ENCODE peak calls at places on chromosomes 2 and 18, in eight cellular contexts. B, O, D, S, Q, R, V and Z are unnamed samples.

GRCh38 chr2:151916632-151917031 is 88.4 kb upstream of the ARL5A start:
- DNase-seq in B (no peak), O (no peak), D (no peak), S (no peak), Q (no peak), R (no peak), V (no peak), Z (no peak)

GRCh38 chr2:218513676-218514075 is 54.5 kb downstream of the USP37 start:
- DNase-seq in B (no peak), O (no peak), D (no peak), S (no peak), Q (no peak), R (no peak), V (no peak), Z (no peak)

GRCh38 chr2:75055307-75055819 is 96.9 kb downstream of the POLE4 start:
- DNase-seq in B (no peak), O (peak; percentile 13), D (no peak), S (no peak), Q (no peak), R (no peak), V (no peak), Z (no peak)

GRCh38 chr2:43469094-43469493 is 126.7 kb downstream of the THADA start:
- DNase-seq in B (no peak), O (no peak), D (peak; percentile 39), S (no peak), Q (no peak), R (no peak), V (no peak), Z (no peak)

GRCh38 chr18:70296289-70296688 is 7.4 kb downstream of the SOCS6 start:
- DNase-seq in B (no peak), O (no peak), D (no peak), S (peak; percentile 47), Q (no peak), R (peak; percentile 41), V (no peak), Z (no peak)

GRCh38 chr2:8481463-8482009 is 200.3 kb upstream of the ID2 start:
- DNase-seq in B (no peak), O (no peak), D (peak; percentile 16), S (no peak), Q (no peak), R (no peak), V (no peak), Z (no peak)

GRCh38 chr2:46329803-46330775 is 32.9 kb downstream of the EPAS1 start:
- DNase-seq in B (no peak), O (no peak), D (peak; percentile 81), S (no peak), Q (no peak), R (no peak), V (peak; percentile 94), Z (peak; percentile 89)

GRCh38 chr2:110804915-110805314 is 72.5 kb downstream of the ACOXL start:
- DNase-seq in B (no peak), O (no peak), D (no peak), S (no peak), Q (no peak), R (no peak), V (no peak), Z (no peak)

GRCh38 chr2:215590353-215590752 is 154.5 kb upstream of the FN1 start:
- DNase-seq in B (no peak), O (no peak), D (peak; percentile 30), S (no peak), Q (no peak), R (no peak), V (no peak), Z (no peak)

GRCh38 chr2:28206786-28207185 is 185.9 kb upstream of the FOSL2 start:
- DNase-seq in B (no peak), O (no peak), D (no peak), S (no peak), Q (no peak), R (no peak), V (no peak), Z (peak; percentile 26)

GRCh38 chr18:45688113-45688512 is 35.9 kb upstream of the SLC14A1 start:
- DNase-seq in B (no peak), O (no peak), D (no peak), S (no peak), Q (no peak), R (no peak), V (peak; percentile 43), Z (no peak)

GRCh38 chr2:99217929-99218501 is 37.0 kb downstream of the MRPL30 start:
- DNase-seq in B (no peak), O (no peak), D (no peak), S (no peak), Q (no peak), R (no peak), V (no peak), Z (no peak)

GRCh38 chr2:227010433-227010832 is 153.6 kb downstream of the COL4A4 start:
- DNase-seq in B (no peak), O (no peak), D (peak; percentile 8), S (no peak), Q (no peak), R (no peak), V (peak; percentile 39), Z (no peak)

DNA sequence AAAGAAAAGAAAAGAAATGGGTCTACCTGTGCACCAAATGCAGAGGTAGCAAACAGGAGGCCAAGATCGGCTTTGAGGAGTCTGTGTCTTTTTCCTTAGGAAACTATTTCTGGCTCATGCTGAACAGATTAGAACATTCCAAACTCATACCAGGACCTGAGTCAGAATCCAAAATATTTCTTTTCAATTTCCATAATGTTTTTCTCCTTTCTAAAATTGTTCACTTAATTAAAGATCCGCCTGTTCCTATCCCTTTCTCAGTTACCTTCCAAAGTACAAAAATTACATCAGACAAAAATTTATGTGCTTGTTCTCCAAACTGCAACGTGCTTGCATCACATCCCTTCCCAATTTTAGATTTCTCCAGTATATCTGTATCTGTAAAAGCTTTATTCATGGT is 130.7 kb downstream of the LNPK start:
- DNase-seq in B (no peak), O (no peak), D (no peak), S (no peak), Q (no peak), R (no peak), V (no peak), Z (no peak)
- H3K4me3 ChIP-seq in B (no peak overlapping the region), O (no peak overlapping the region), D (no peak overlapping the region), S (no peak overlapping the region), Q (no peak overlapping the region), R (no peak overlapping the region), V (no peak overlapping the region), Z (no peak overlapping the region)

GRCh38 chr2:26849056-26850001 is 1.4 kb downstream of the DPYSL5 start:
- DNase-seq in B (no peak), O (no peak), D (no peak), S (no peak), Q (no peak), R (no peak), V (no peak), Z (no peak)

GRCh38 chr2:26846881-26847662 is 860 bp upstream of the DPYSL5 start:
- DNase-seq in B (no peak), O (no peak), D (no peak), S (no peak), Q (no peak), R (no peak), V (no peak), Z (no peak)

GRCh38 chr2:26847663-26848335 is at the start of gene DPYSL5:
- DNase-seq in B (no peak), O (peak; percentile 83), D (no peak), S (no peak), Q (no peak), R (no peak), V (no peak), Z (no peak)

GRCh38 chr2:26850002-26850431 is 2.1 kb downstream of the DPYSL5 start:
- DNase-seq in B (no peak), O (no peak), D (no peak), S (no peak), Q (no peak), R (no peak), V (no peak), Z (no peak)

DNA sequence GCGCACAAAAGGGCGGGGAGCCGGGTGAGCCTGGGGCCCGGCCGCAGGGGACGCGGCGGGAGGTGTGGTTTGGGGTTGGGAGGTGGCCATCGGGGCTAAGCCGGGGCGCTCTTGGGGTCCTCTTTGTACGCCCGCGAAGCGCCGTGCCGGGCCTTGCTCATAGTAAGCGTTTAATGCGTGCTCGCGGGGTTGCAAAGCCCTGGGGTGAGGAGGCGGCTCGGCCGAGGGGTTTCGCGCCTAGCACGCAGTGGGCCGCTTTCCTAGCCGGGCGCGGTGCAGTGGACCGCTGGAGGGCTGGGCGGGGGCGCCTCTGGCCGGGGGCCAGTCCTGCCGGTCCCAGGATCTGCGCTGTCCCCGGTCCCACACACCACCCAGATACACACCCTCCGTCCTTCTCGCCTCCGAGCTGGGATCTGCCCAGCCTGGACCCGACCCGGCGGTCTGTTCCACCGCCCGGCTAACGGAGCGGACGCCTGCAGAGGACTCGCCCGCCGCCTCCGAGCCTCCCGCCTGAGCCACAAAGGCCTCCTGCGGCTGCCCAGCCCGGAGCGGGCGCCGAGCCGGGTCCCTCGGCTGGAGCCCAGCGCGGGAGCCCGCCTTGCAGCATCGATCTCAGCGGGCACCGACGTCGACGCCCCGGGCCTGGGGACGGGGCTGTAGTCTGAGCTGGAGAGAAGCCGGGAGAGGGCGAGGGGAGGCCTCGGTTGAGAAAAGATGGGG is 564 bp downstream of the DPYSL5 start:
- DNase-seq in B (no peak), O (no peak), D (no peak), S (no peak), Q (no peak), R (no peak), V (no peak), Z (no peak)
- H3K4me3 ChIP-seq in B (no peak overlapping the region), O (peak overlapping the region; percentile 63), D (peak overlapping the region; percentile 57), S (peak overlapping the region; percentile 43), Q (no peak overlapping the region), R (peak overlapping the region; percentile 61), V (no peak overlapping the region), Z (peak overlapping the region; percentile 22)

DNA sequence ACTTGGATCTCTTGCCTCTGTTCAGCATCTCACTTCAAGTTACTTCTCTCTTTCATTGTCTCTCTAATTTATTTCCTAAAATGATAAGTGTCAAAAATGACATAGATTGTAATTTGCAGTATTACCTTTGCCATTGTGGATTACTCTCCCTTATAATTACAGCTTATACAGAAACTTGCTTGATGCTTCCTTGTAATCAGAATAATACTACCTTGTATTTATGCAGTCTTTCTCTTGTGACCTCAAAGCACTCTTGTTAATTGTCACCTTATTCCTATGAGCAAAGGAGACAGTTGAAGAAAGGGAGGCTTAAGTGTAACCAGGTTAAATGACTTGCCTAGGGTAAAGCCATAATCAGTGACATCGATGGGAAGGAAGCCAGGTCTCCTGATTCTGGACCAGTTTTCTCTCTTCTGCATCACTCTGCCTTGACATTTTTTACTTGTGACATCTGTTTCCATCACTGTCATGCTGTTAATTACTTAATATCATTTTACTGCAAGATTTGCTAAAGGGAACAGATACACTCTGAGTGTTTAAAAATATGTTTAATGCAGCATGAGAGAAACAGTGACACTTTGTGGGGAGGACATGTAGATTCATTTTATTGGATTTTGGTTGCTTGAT is 388.6 kb downstream of the PARD3B start:
- DNase-seq in B (no peak), O (no peak), D (no peak), S (no peak), Q (no peak), R (no peak), V (no peak), Z (no peak)
- H3K4me3 ChIP-seq in B (no peak overlapping the region), O (no peak overlapping the region), D (no peak overlapping the region), S (no peak overlapping the region), Q (no peak overlapping the region), R (no peak overlapping the region), V (no peak overlapping the region), Z (no peak overlapping the region)

DNA sequence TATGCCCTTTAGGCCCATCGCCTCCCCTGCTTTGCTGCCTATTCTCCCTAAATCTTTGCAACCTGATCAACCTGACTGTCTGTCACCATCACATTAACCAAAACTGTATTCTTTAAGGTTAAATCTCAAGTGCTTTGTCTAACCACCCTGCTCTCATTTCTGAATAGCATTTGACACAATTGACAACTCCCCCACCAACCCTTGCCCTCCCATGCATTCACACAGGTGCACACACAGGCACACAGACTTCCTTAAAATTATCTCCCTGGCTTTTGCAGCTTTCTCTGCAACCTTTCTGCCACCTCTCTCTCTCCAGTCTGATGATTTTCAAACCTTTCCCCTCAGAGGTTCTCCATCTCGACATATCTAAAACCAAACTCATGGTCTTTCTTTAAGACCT is 64.6 kb upstream of the ST8SIA3 start:
- DNase-seq in B (no peak), O (no peak), D (no peak), S (no peak), Q (no peak), R (no peak), V (no peak), Z (no peak)
- H3K4me3 ChIP-seq in B (no peak overlapping the region), O (no peak overlapping the region), D (no peak overlapping the region), S (no peak overlapping the region), Q (no peak overlapping the region), R (no peak overlapping the region), V (no peak overlapping the region), Z (no peak overlapping the region)